ENCODE peak calls at places on chromosomes 16 and 17, in seven cellular contexts. One of them, this sample, is unnamed.

GRCh38 chr17:1267471-1267947 is 2.7 kb upstream of the BHLHA9 start:
- DNase-seq in K562: peak
- DNase-seq in H1: no peak
- DNase-seq in HepG2: no peak
- DNase-seq in HCT116: no peak
- DNase-seq in GM12878: no peak
- DNase-seq in SK-N-SH: peak
- DNase-seq in this sample: no peak

GRCh38 chr16:87007907-87008306 is 309.3 kb downstream of the C16orf95 start:
- DNase-seq in K562: no peak
- DNase-seq in H1: no peak
- DNase-seq in HepG2: no peak
- DNase-seq in HCT116: no peak
- DNase-seq in GM12878: no peak
- DNase-seq in SK-N-SH: no peak
- DNase-seq in this sample: no peak

GRCh38 chr17:80129006-80129565 is 17.8 kb downstream of the EIF4A3 start:
- DNase-seq in K562: no peak
- DNase-seq in H1: no peak
- DNase-seq in HepG2: no peak
- DNase-seq in HCT116: no peak
- DNase-seq in GM12878: no peak
- DNase-seq in SK-N-SH: no peak
- DNase-seq in this sample: peak

GRCh38 chr16:72532896-72533295 is 360.9 kb upstream of the PMFBP1 start:
- DNase-seq in K562: no peak
- DNase-seq in H1: no peak
- DNase-seq in HepG2: no peak
- DNase-seq in HCT116: no peak
- DNase-seq in GM12878: no peak
- DNase-seq in SK-N-SH: no peak
- DNase-seq in this sample: no peak

GRCh38 chr16:72590179-72590937 is 418.4 kb upstream of the PMFBP1 start:
- DNase-seq in K562: no peak
- DNase-seq in H1: no peak
- DNase-seq in HepG2: no peak
- DNase-seq in HCT116: no peak
- DNase-seq in GM12878: peak
- DNase-seq in SK-N-SH: no peak
- DNase-seq in this sample: no peak

GRCh38 chr17:64780096-64781012 is 118.2 kb upstream of the SMURF2 start:
- DNase-seq in K562: no peak
- DNase-seq in H1: peak
- DNase-seq in HepG2: no peak
- DNase-seq in HCT116: peak
- DNase-seq in GM12878: no peak
- DNase-seq in SK-N-SH: peak
- DNase-seq in this sample: no peak

GRCh38 chr17:72913315-72913714 is 179.2 kb downstream of the SLC39A11 start:
- DNase-seq in K562: no peak
- DNase-seq in H1: no peak
- DNase-seq in HepG2: no peak
- DNase-seq in HCT116: no peak
- DNase-seq in GM12878: no peak
- DNase-seq in SK-N-SH: no peak
- DNase-seq in this sample: no peak

GRCh38 chr17:11871773-11872172 is 125.5 kb downstream of the ZNF18 start:
- DNase-seq in K562: peak
- DNase-seq in H1: no peak
- DNase-seq in HepG2: no peak
- DNase-seq in HCT116: no peak
- DNase-seq in GM12878: no peak
- DNase-seq in SK-N-SH: peak
- DNase-seq in this sample: no peak

GRCh38 chr16:84532299-84532724 is 27.9 kb upstream of the MEAK7 start:
- DNase-seq in K562: no peak
- DNase-seq in H1: no peak
- DNase-seq in HepG2: peak
- DNase-seq in HCT116: no peak
- DNase-seq in GM12878: no peak
- DNase-seq in SK-N-SH: no peak
- DNase-seq in this sample: no peak

GRCh38 chr17:82151106-82151957 is 53.3 kb upstream of the FASN start:
- DNase-seq in K562: no peak
- DNase-seq in H1: no peak
- DNase-seq in HepG2: no peak
- DNase-seq in HCT116: no peak
- DNase-seq in GM12878: no peak
- DNase-seq in SK-N-SH: peak
- DNase-seq in this sample: no peak

GRCh38 chr17:57782051-57782490 is 37.0 kb upstream of the CCDC182 start:
- DNase-seq in K562: no peak
- DNase-seq in H1: no peak
- DNase-seq in HepG2: no peak
- DNase-seq in HCT116: no peak
- DNase-seq in GM12878: no peak
- DNase-seq in SK-N-SH: peak
- DNase-seq in this sample: no peak

GRCh38 chr17:75637561-75637960 is 4.3 kb downstream of the SMIM5 start:
- DNase-seq in K562: no peak
- DNase-seq in H1: no peak
- DNase-seq in HepG2: no peak
- DNase-seq in HCT116: no peak
- DNase-seq in GM12878: no peak
- DNase-seq in SK-N-SH: peak
- DNase-seq in this sample: no peak

GRCh38 chr17:77428020-77428781 is 287.4 kb downstream of the SEC14L1 start:
- DNase-seq in K562: peak
- DNase-seq in H1: no peak
- DNase-seq in HepG2: no peak
- DNase-seq in HCT116: no peak
- DNase-seq in GM12878: no peak
- DNase-seq in SK-N-SH: no peak
- DNase-seq in this sample: no peak

GRCh38 chr17:16934133-16934795 is 37.7 kb downstream of the TNFRSF13B start:
- DNase-seq in K562: no peak
- DNase-seq in H1: no peak
- DNase-seq in HepG2: no peak
- DNase-seq in HCT116: no peak
- DNase-seq in GM12878: no peak
- DNase-seq in SK-N-SH: no peak
- DNase-seq in this sample: no peak

GRCh38 chr17:67628580-67629013 is 89.1 kb upstream of the NOL11 start:
- DNase-seq in K562: peak
- DNase-seq in H1: peak
- DNase-seq in HepG2: peak
- DNase-seq in HCT116: no peak
- DNase-seq in GM12878: no peak
- DNase-seq in SK-N-SH: peak
- DNase-seq in this sample: no peak

GRCh38 chr16:64711026-64711425 is 410.8 kb downstream of the CDH11 start:
- DNase-seq in K562: no peak
- DNase-seq in H1: no peak
- DNase-seq in HepG2: no peak
- DNase-seq in HCT116: no peak
- DNase-seq in GM12878: no peak
- DNase-seq in SK-N-SH: no peak
- DNase-seq in this sample: no peak

GRCh38 chr16:72847187-72848044 is 200.5 kb downstream of the ZFHX3 start:
- DNase-seq in K562: peak
- DNase-seq in H1: no peak
- DNase-seq in HepG2: peak
- DNase-seq in HCT116: no peak
- DNase-seq in GM12878: no peak
- DNase-seq in SK-N-SH: peak
- DNase-seq in this sample: peak

GRCh38 chr17:78873519-78874340 is 29.3 kb downstream of the CEP295NL start:
- DNase-seq in K562: no peak
- DNase-seq in H1: no peak
- DNase-seq in HepG2: no peak
- DNase-seq in HCT116: no peak
- DNase-seq in GM12878: no peak
- DNase-seq in SK-N-SH: peak
- DNase-seq in this sample: peak

GRCh38 chr17:78241277-78242023 is 10.0 kb downstream of the TMEM235 start:
- DNase-seq in K562: peak
- DNase-seq in H1: peak
- DNase-seq in HepG2: peak
- DNase-seq in HCT116: peak
- DNase-seq in GM12878: no peak
- DNase-seq in SK-N-SH: peak
- DNase-seq in this sample: peak

GRCh38 chr16:5058476-5058875 is 7.3 kb downstream of the C16orf89 start:
- DNase-seq in K562: peak
- DNase-seq in H1: peak
- DNase-seq in HepG2: peak
- DNase-seq in HCT116: no peak
- DNase-seq in GM12878: no peak
- DNase-seq in SK-N-SH: peak
- DNase-seq in this sample: no peak
- TF ChIP-seq JUND in K562: no peak
- TF ChIP-seq JUND in H1: no peak
- TF ChIP-seq JUND in HepG2: no peak
- TF ChIP-seq JUND in HCT116: no peak
- TF ChIP-seq JUND in GM12878: no peak
- TF ChIP-seq JUND in SK-N-SH: no peak
- TF ChIP-seq JUND in this sample: no peak

GRCh38 chr16:28259091-28259780 is 33.1 kb upstream of the SBK1 start:
- DNase-seq in K562: no peak
- DNase-seq in H1: no peak
- DNase-seq in HepG2: no peak
- DNase-seq in HCT116: no peak
- DNase-seq in GM12878: no peak
- DNase-seq in SK-N-SH: peak
- DNase-seq in this sample: no peak

GRCh38 chr16:28260193-28260592 is 32.1 kb upstream of the SBK1 start:
- DNase-seq in K562: no peak
- DNase-seq in H1: no peak
- DNase-seq in HepG2: no peak
- DNase-seq in HCT116: no peak
- DNase-seq in GM12878: no peak
- DNase-seq in SK-N-SH: no peak
- DNase-seq in this sample: no peak

GRCh38 chr16:28259781-28260150 is 32.6 kb upstream of the SBK1 start:
- DNase-seq in K562: no peak
- DNase-seq in H1: no peak
- DNase-seq in HepG2: no peak
- DNase-seq in HCT116: no peak
- DNase-seq in GM12878: no peak
- DNase-seq in SK-N-SH: no peak
- DNase-seq in this sample: no peak

GRCh38 chr16:28263305-28263704 is 29.0 kb upstream of the SBK1 start:
- DNase-seq in K562: no peak
- DNase-seq in H1: no peak
- DNase-seq in HepG2: no peak
- DNase-seq in HCT116: no peak
- DNase-seq in GM12878: no peak
- DNase-seq in SK-N-SH: no peak
- DNase-seq in this sample: no peak

GRCh38 chr16:28261916-28262315 is 30.4 kb upstream of the SBK1 start:
- DNase-seq in K562: no peak
- DNase-seq in H1: no peak
- DNase-seq in HepG2: no peak
- DNase-seq in HCT116: no peak
- DNase-seq in GM12878: no peak
- DNase-seq in SK-N-SH: no peak
- DNase-seq in this sample: peak
- TF ChIP-seq JUND in K562: no peak
- TF ChIP-seq JUND in H1: no peak
- TF ChIP-seq JUND in HepG2: no peak
- TF ChIP-seq JUND in HCT116: no peak
- TF ChIP-seq JUND in GM12878: no peak
- TF ChIP-seq JUND in SK-N-SH: no peak
- TF ChIP-seq JUND in this sample: no peak

DNA sequence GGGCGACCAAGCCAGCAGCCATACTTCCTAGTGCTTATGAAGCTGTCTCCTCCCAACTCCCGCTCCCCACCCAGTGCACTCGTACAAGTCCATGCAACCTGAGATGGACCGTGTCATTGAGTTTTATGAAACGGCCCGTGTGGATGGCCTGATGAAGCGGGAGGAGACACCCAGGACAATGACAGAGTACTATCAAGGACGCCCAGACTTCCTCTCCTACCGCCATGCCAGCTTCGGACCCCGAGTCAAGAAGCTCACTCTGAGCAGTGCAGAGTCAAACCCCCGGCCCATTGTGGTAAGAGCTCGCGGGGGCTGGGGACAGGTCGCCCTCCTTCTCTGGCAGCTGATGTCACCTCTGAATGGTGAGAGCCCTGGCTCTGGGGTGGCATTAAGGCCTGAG is 11.0 kb upstream of the KATNB1 start:
- DNase-seq in K562: no peak
- DNase-seq in H1: no peak
- DNase-seq in HepG2: no peak
- DNase-seq in HCT116: no peak
- DNase-seq in GM12878: no peak
- DNase-seq in SK-N-SH: no peak
- DNase-seq in this sample: no peak
- TF ChIP-seq JUND in K562: no peak
- TF ChIP-seq JUND in H1: no peak
- TF ChIP-seq JUND in HepG2: no peak
- TF ChIP-seq JUND in HCT116: no peak
- TF ChIP-seq JUND in GM12878: no peak
- TF ChIP-seq JUND in SK-N-SH: no peak
- TF ChIP-seq JUND in this sample: no peak

GRCh38 chr16:57532251-57532625 is 4.1 kb downstream of the CCDC102A start:
- DNase-seq in K562: no peak
- DNase-seq in H1: peak
- DNase-seq in HepG2: no peak
- DNase-seq in HCT116: no peak
- DNase-seq in GM12878: no peak
- DNase-seq in SK-N-SH: peak
- DNase-seq in this sample: no peak

GRCh38 chr16:57530531-57531252 is 5.7 kb downstream of the CCDC102A start:
- DNase-seq in K562: no peak
- DNase-seq in H1: no peak
- DNase-seq in HepG2: no peak
- DNase-seq in HCT116: no peak
- DNase-seq in GM12878: no peak
- DNase-seq in SK-N-SH: peak
- DNase-seq in this sample: no peak

GRCh38 chr16:57530104-57530522 is 6.3 kb downstream of the CCDC102A start:
- DNase-seq in K562: peak
- DNase-seq in H1: no peak
- DNase-seq in HepG2: peak
- DNase-seq in HCT116: no peak
- DNase-seq in GM12878: no peak
- DNase-seq in SK-N-SH: peak
- DNase-seq in this sample: no peak

GRCh38 chr16:57531635-57532220 is 4.6 kb downstream of the CCDC102A start:
- DNase-seq in K562: no peak
- DNase-seq in H1: peak
- DNase-seq in HepG2: no peak
- DNase-seq in HCT116: no peak
- DNase-seq in GM12878: no peak
- DNase-seq in SK-N-SH: peak
- DNase-seq in this sample: no peak

DNA sequence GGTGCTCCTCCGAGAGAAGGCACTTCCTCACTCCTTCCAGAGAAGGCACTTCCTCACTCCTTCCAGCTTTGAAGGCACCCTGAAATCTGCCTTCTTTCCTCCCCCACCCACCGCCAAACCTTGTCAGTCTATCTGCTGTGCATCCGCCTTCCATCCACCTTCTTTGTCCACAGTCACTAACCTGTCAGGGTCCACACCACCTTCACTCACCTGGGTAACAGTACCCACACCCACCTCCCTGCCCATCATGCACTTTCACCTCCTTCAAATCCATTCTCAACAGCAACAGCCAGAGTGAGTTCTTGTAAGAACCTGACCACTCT is 5.2 kb downstream of the CCDC102A start:
- DNase-seq in K562: no peak
- DNase-seq in H1: no peak
- DNase-seq in HepG2: no peak
- DNase-seq in HCT116: no peak
- DNase-seq in GM12878: no peak
- DNase-seq in SK-N-SH: peak
- DNase-seq in this sample: no peak
- TF ChIP-seq JUND in K562: no peak
- TF ChIP-seq JUND in H1: no peak
- TF ChIP-seq JUND in HepG2: no peak
- TF ChIP-seq JUND in HCT116: no peak
- TF ChIP-seq JUND in GM12878: no peak
- TF ChIP-seq JUND in SK-N-SH: no peak
- TF ChIP-seq JUND in this sample: no peak

This sample was measured in T47D.